ENCODE peak calls at places on chromosomes 13 and 19, in five cellular contexts. D is OCI-LY7; V is IMR-90; B is choroid plexus epithelial cell; O is stimulated activated CD8-positive, alpha-beta memory T cell treated with anti-CD3 and anti-CD28 coated beads, Interleukin-4, amount 100 ng/mL, for 4 hours. P is an unnamed sample.

GRCh38 chr19:7928741-7929701 is 3.1 kb upstream of the CTXN1 start:
- DNase-seq in D (peak; percentile 51), V (peak; percentile 88), B (peak; percentile 91), O (no peak), P (peak; percentile 92)

GRCh38 chr13:51978836-51979556 is 32.3 kb downstream of the ATP7B start:
- DNase-seq in D (no peak), V (no peak), B (peak; percentile 17), O (no peak), P (no peak)

GRCh38 chr13:49975826-49976225 is 21.0 kb upstream of the TRIM13 start:
- DNase-seq in D (no peak), V (no peak), B (no peak), O (no peak), P (no peak)

GRCh38 chr13:59519776-59520175 is 644.0 kb downstream of the DIAPH3 start:
- DNase-seq in D (no peak), V (no peak), B (peak; percentile 25), O (no peak), P (peak; percentile 1)

GRCh38 chr13:31442605-31443004 is 242.8 kb downstream of the B3GLCT start:
- DNase-seq in D (no peak), V (no peak), B (no peak), O (no peak), P (no peak)

GRCh38 chr13:113105032-113105993 is at the start of gene F7:
- DNase-seq in D (no peak), V (peak; percentile 45), B (no peak), O (no peak), P (no peak)

GRCh38 chr13:89695343-89696257 is 1651.9 kb upstream of the MIR17HG start:
- DNase-seq in D (peak; percentile 39), V (peak; percentile 8), B (peak; percentile 69), O (no peak), P (peak; percentile 41)

GRCh38 chr13:75963318-75963717 is 327.2 kb downstream of the LMO7 start:
- DNase-seq in D (no peak), V (no peak), B (no peak), O (no peak), P (no peak)

GRCh38 chr19:18843960-18844359 is 12.2 kb downstream of the UPF1 start:
- DNase-seq in D (no peak), V (no peak), B (peak; percentile 29), O (no peak), P (no peak)

GRCh38 chr19:8831832-8832131 is 322 bp downstream of the ZNF558 start:
- DNase-seq in D (no peak), V (no peak), B (no peak), O (no peak), P (no peak)

GRCh38 chr13:73607489-73608156 is 526.6 kb downstream of the KLF12 start:
- DNase-seq in D (no peak), V (peak; percentile 46), B (no peak), O (no peak), P (no peak)

GRCh38 chr19:19606021-19606420 is 12.5 kb downstream of the PBX4 start:
- DNase-seq in D (no peak), V (peak; percentile 10), B (no peak), O (no peak), P (no peak)

GRCh38 chr13:52743569-52743968 is 3.9 kb upstream of the CNMD start:
- DNase-seq in D (no peak), V (no peak), B (no peak), O (no peak), P (no peak)

GRCh38 chr19:33472696-33473624 is 48.6 kb downstream of the PEPD start:
- DNase-seq in D (no peak), V (peak; percentile 99), B (peak; percentile 88), O (no peak), P (peak; percentile 98)

GRCh38 chr19:48635263-48635965 is 1.8 kb downstream of the DBP start:
- DNase-seq in D (peak; percentile 86), V (no peak), B (no peak), O (no peak), P (peak; percentile 75)

GRCh38 chr19:5114713-5115112 is 145.8 kb downstream of the KDM4B start:
- DNase-seq in D (no peak), V (no peak), B (no peak), O (no peak), P (no peak)

GRCh38 chr13:47904239-47904638 is 96.8 kb downstream of the SUCLA2 start:
- DNase-seq in D (no peak), V (no peak), B (no peak), O (no peak), P (no peak)

GRCh38 chr13:46478641-46479040 is 74.3 kb upstream of the LRCH1 start:
- DNase-seq in D (no peak), V (no peak), B (no peak), O (no peak), P (peak; percentile 34)

GRCh38 chr19:10420444-10421239 is at the start of gene PDE4A:
- DNase-seq in D (peak; percentile 89), V (no peak), B (peak; percentile 60), O (no peak), P (peak; percentile 68)

GRCh38 chr19:19627716-19628498 is at the start of gene LPAR2:
- DNase-seq in D (peak; percentile 82), V (no peak), B (no peak), O (peak; percentile 52), P (peak; percentile 36)

P was measured in GM23248.